ENCODE peak calls at places on chromosome 21, in nine cellular contexts. T is OCI-LY7; H is body of pancreas; M is NT2/D1; D is naive thymus-derived CD4-positive, alpha-beta T cell; F is CD4-positive, alpha-beta memory T cell; K is tibial nerve; Y is transverse colon; R is CD8-positive, alpha-beta T cell. Q is an unnamed sample.

GRCh38 chr21:14685568-14685967 is 139.5 kb upstream of the SAMSN1 start:
- DNase-seq in D (no peak), K (no peak), F (no peak), T (peak; percentile 55), Y (no peak), H (no peak), M (no peak), R (no peak), Q (no peak)

GRCh38 chr21:15667010-15667409 is 62.8 kb upstream of the USP25 start:
- DNase-seq in T (no peak), K (no peak), D (no peak), R (no peak), M (no peak), Y (no peak), F (no peak), H (no peak), Q (peak; percentile 84)

GRCh38 chr21:33403786-33404571 is 766 bp downstream of the IFNGR2 start:
- DNase-seq in K (no peak), Y (peak; percentile 66), R (no peak), M (no peak), T (peak; percentile 72), F (peak; percentile 17), D (peak; percentile 21), H (peak; percentile 55), Q (peak; percentile 86)

GRCh38 chr21:15277498-15277897 is 212.7 kb upstream of the NRIP1 start:
- DNase-seq in Y (no peak), D (no peak), R (no peak), T (no peak), F (no peak), H (no peak), K (no peak), M (no peak), Q (no peak)

GRCh38 chr21:16454371-16454770 is 724.6 kb downstream of the USP25 start:
- DNase-seq in M (no peak), R (no peak), F (no peak), D (no peak), K (no peak), H (no peak), T (no peak), Y (no peak), Q (peak; percentile 37)

GRCh38 chr21:17611414-17612022 is 1.2 kb downstream of the BTG3 start:
- DNase-seq in M (peak; percentile 59), F (peak; percentile 84), H (peak; percentile 86), T (peak; percentile 85), Y (peak; percentile 87), D (peak; percentile 84), K (peak; percentile 65), R (peak; percentile 52), Q (peak; percentile 97)

GRCh38 chr21:32886339-32886738 is 114.8 kb upstream of the PAXBP1 start:
- DNase-seq in Y (no peak), K (no peak), H (no peak), R (no peak), D (no peak), F (peak; percentile 55), T (no peak), M (no peak), Q (no peak)

GRCh38 chr21:26982767-26983166 is 15.9 kb upstream of the ADAMTS5 start:
- DNase-seq in Y (no peak), T (no peak), H (peak; percentile 13), M (no peak), D (no peak), R (no peak), K (no peak), F (no peak), Q (peak; percentile 70)

GRCh38 chr21:27570306-27570868 is 603.5 kb upstream of the ADAMTS5 start:
- DNase-seq in Y (peak; percentile 14), H (peak; percentile 37), D (no peak), T (no peak), R (no peak), F (no peak), M (no peak), K (peak; percentile 39), Q (peak; percentile 95)

GRCh38 chr21:42056996-42057689 is 14.0 kb upstream of the UMODL1 start:
- DNase-seq in H (peak; percentile 76), T (no peak), Y (peak; percentile 81), M (no peak), D (no peak), K (no peak), F (no peak), R (no peak), Q (peak; percentile 89)

GRCh38 chr21:26655466-26655865 is 82.4 kb upstream of the CYYR1 start:
- DNase-seq in F (no peak), D (no peak), Y (no peak), R (no peak), H (no peak), M (no peak), T (no peak), K (no peak), Q (no peak)

GRCh38 chr21:32203877-32204480 is 74.9 kb downstream of the MIS18A start:
- DNase-seq in M (no peak), F (no peak), R (no peak), K (no peak), Y (no peak), T (no peak), D (no peak), H (no peak), Q (no peak)

GRCh38 chr21:31293986-31294385 is 50.1 kb downstream of the TIAM1 start:
- DNase-seq in R (no peak), F (no peak), M (peak; percentile 23), Y (no peak), K (no peak), T (no peak), D (no peak), H (no peak), Q (peak; percentile 92)

GRCh38 chr21:30582850-30583249 is 7.3 kb downstream of the KRTAP22-2 start:
- DNase-seq in F (no peak), R (no peak), D (no peak), K (no peak), Y (no peak), T (no peak), H (no peak), M (no peak), Q (no peak)

GRCh38 chr21:45432575-45433255 is 27.8 kb downstream of the COL18A1 start:
- DNase-seq in M (no peak), F (no peak), D (no peak), H (no peak), Y (no peak), T (no peak), R (no peak), K (no peak), Q (peak; percentile 36)

GRCh38 chr21:36282568-36283230 is 37.3 kb upstream of the MORC3 start:
- DNase-seq in H (no peak), T (no peak), K (no peak), R (no peak), M (no peak), D (no peak), F (no peak), Y (no peak), Q (peak; percentile 12)

GRCh38 chr21:34801519-34802132 is 132.8 kb downstream of the CLIC6 start:
- DNase-seq in K (no peak), Y (no peak), R (no peak), H (no peak), D (no peak), T (peak; percentile 48), F (no peak), M (peak; percentile 56), Q (no peak)

GRCh38 chr21:29163381-29164115 is 33.1 kb downstream of the MAP3K7CL start:
- DNase-seq in H (no peak), K (no peak), T (no peak), F (no peak), M (no peak), D (no peak), Y (no peak), R (no peak), Q (peak; percentile 44)

GRCh38 chr21:41559658-41560599 is 52.0 kb upstream of the TMPRSS2 start:
- DNase-seq in T (no peak), R (no peak), H (no peak), K (no peak), M (no peak), F (no peak), D (no peak), Y (no peak), Q (peak; percentile 86)

GRCh38 chr21:22691643-22692042 is 1693.4 kb downstream of the NCAM2 start:
- DNase-seq in Y (no peak), M (no peak), T (no peak), R (no peak), F (no peak), D (no peak), K (no peak), H (no peak), Q (no peak)
- H3K9me3 ChIP-seq in Y (peaks cover 3% of the 10 kb centered on the region), M (no peaks in the 10 kb centered on the region), T (peaks cover 8% of the 10 kb centered on the region), R (no peaks in the 10 kb centered on the region), F (no peaks in the 10 kb centered on the region), D (no peaks in the 10 kb centered on the region), K (peaks cover 23% of the 10 kb centered on the region), H (no peaks in the 10 kb centered on the region), Q (no peaks in the 10 kb centered on the region)

DNA sequence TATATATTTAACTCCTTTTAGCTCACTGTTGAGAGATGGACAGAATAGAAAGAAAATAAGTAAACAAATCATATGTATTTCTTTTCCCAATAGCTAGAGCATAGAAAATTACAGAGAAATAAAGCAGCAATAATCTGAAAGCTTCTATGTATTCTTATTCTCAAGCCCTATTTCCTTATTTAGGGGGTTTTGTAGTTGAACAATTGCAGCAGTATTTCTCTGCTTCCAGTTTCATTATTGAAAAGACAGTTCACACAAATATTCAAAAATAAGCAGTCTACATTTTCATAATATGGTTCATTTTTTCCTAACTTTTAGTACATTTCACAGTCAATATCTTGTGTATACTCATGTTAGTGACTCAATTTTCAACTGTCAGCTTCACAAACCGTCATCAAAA is 638.2 kb downstream of the MRPL39 start:
- DNase-seq in H (no peak), K (no peak), Y (no peak), T (no peak), M (no peak), R (no peak), F (no peak), D (no peak), Q (no peak)
- H3K9me3 ChIP-seq in H (no peaks in the 10 kb centered on the region), K (peaks cover 22% of the 10 kb centered on the region), Y (peaks cover 8% of the 10 kb centered on the region), T (peaks cover 28% of the 10 kb centered on the region), M (peaks cover 8% of the 10 kb centered on the region), R (no peaks in the 10 kb centered on the region), F (no peaks in the 10 kb centered on the region), D (no peaks in the 10 kb centered on the region), Q (no peaks in the 10 kb centered on the region)

DNA sequence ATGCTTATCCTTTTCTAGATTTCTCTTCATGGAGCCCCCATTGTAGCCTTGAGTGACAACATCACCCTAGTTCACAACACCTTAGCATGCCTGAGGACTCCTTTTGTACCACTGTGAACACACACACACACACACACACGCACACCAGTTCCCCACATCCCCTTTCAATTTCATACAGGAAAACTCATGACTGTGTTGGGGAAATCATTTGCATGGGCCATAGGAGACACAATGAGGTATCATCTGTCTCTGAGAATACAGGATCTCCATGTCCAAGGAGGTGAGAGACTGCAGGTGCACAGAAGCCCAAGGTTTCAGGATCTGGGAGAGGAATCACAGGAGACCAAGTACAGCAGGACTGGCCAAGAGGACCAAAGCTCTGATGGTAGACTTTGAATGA is 119.7 kb downstream of the TPTE start:
- DNase-seq in K (no peak), H (no peak), F (no peak), Y (no peak), R (no peak), T (no peak), D (no peak), M (no peak), Q (no peak)
- H3K9me3 ChIP-seq in K (peaks cover 37% of the 10 kb centered on the region), H (no peaks in the 10 kb centered on the region), F (peaks cover 7% of the 10 kb centered on the region), Y (peaks cover 29% of the 10 kb centered on the region), R (no peaks in the 10 kb centered on the region), T (peaks cover 26% of the 10 kb centered on the region), D (no peaks in the 10 kb centered on the region), M (no peaks in the 10 kb centered on the region), Q (peaks cover 4% of the 10 kb centered on the region)

DNA sequence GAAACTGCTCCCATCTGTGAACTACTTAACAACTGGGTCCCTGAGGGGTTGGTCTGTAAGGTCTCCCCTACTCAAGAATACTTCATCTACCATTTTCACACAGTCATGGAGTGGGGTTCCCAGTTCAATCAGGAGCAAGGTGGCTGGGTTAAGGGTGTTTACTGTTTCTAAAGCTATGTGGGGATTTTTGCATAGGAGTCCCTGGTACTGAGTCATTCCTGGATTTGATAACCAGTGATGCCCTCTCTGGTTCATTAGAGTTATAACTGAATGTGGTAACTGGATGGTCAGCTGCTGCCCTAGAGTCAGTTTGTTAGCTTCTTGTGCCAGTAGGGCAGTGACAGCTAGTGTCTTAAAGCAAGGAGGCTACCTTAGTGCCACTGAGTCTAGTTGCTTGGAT is 29.4 kb upstream of the KCNJ15 start:
- DNase-seq in M (no peak), K (no peak), H (no peak), T (no peak), R (no peak), F (no peak), D (no peak), Y (no peak), Q (no peak)
- H3K9me3 ChIP-seq in M (peaks cover 88% of the 10 kb centered on the region), K (peaks cover 86% of the 10 kb centered on the region), H (no peaks in the 10 kb centered on the region), T (peaks cover 13% of the 10 kb centered on the region), R (peaks cover 12% of the 10 kb centered on the region), F (peaks cover 18% of the 10 kb centered on the region), D (no peaks in the 10 kb centered on the region), Y (peaks cover 38% of the 10 kb centered on the region), Q (peaks cover 13% of the 10 kb centered on the region)